ENCODE peak calls at places on chromosomes 5 and 9, in six cellular contexts. Y, V, G, E, W and S are unnamed samples. For H3K4me1 and H3K36me3, the result is how much of the 10 kb centered on the place peaks cover.

GRCh38 chr9:2389404-2389803 is 232.2 kb upstream of the VLDLR start:
- DNase-seq in Y (no peak), V (no peak), G (no peak), E (no peak), W (no peak), S (no peak)

GRCh38 chr5:73743161-73743560 is 117.2 kb downstream of the ARHGEF28 start:
- DNase-seq in Y (no peak), V (no peak), G (no peak), E (no peak), W (no peak), S (no peak)

GRCh38 chr5:73028991-73029540 is 73.2 kb downstream of the FCHO2 start:
- DNase-seq in Y (no peak), V (no peak), G (no peak), E (no peak), W (no peak), S (no peak)

GRCh38 chr5:141611289-141611688 is 7.5 kb downstream of the DIAPH1 start:
- DNase-seq in Y (no peak), V (no peak), G (no peak), E (no peak), W (no peak), S (no peak)

GRCh38 chr9:135925496-135926133 is 18.3 kb upstream of the CAMSAP1 start:
- DNase-seq in Y (no peak), V (no peak), G (no peak), E (no peak), W (peak), S (peak)

GRCh38 chr9:76773051-76773450 is 8.8 kb downstream of the PCA3 start:
- DNase-seq in Y (peak), V (no peak), G (no peak), E (no peak), W (no peak), S (no peak)

GRCh38 chr5:61631438-61631941 is 299.4 kb downstream of the ZSWIM6 start:
- DNase-seq in Y (no peak), V (peak), G (no peak), E (peak), W (no peak), S (peak)

GRCh38 chr5:5360878-5361520 is 61.5 kb upstream of the ICE1 start:
- DNase-seq in Y (no peak), V (no peak), G (no peak), E (no peak), W (no peak), S (no peak)

GRCh38 chr9:131728546-131728910 is 11.3 kb downstream of the RAPGEF1 start:
- DNase-seq in Y (no peak), V (no peak), G (no peak), E (no peak), W (peak), S (no peak)

GRCh38 chr9:131727184-131727785 is 12.6 kb downstream of the RAPGEF1 start:
- DNase-seq in Y (no peak), V (peak), G (no peak), E (no peak), W (no peak), S (no peak)

GRCh38 chr9:131728961-131729360 is 10.9 kb downstream of the RAPGEF1 start:
- DNase-seq in Y (no peak), V (no peak), G (peak), E (no peak), W (peak), S (no peak)

GRCh38 chr9:131724678-131725077 is 15.2 kb downstream of the RAPGEF1 start:
- DNase-seq in Y (no peak), V (no peak), G (no peak), E (no peak), W (peak), S (no peak)

GRCh38 chr9:131727795-131728545 is 11.9 kb downstream of the RAPGEF1 start:
- DNase-seq in Y (no peak), V (no peak), G (no peak), E (no peak), W (peak), S (no peak)
- H3K4me1 ChIP-seq in Y (under half), V (under half), G (half or more), E (half or more), W (half or more), S (half or more)

DNA sequence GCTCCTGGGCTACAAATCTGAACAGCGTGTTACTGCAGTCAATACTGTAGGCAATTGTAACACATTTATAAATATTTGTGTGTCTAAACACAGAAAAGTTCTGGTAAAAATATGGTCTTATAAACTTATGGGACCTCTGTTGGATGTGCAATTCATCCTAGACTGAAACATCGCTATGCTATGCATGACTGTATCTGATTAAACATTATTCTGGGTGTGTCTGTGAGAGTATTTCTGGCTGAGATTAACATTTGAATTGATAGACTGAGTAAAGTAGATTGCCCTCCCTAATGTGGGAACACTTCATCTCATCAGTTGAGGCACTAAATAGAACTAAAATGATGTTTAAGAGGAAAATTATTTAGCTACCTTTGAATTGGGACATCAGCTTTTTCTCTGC is 24.3 kb upstream of the PRDM9 start:
- DNase-seq in Y (no peak), V (no peak), G (no peak), E (no peak), W (no peak), S (no peak)
- H3K27ac ChIP-seq in Y (no peak), V (no peak), G (no peak), E (no peak), W (no peak), S (no peak)

GRCh38 chr9:134748637-134749036 is 107.0 kb downstream of the COL5A1 start:
- DNase-seq in Y (no peak), V (no peak), G (no peak), E (no peak), W (no peak), S (no peak)
- H3K36me3 ChIP-seq in Y (under half), V (half or more), G (under half), E (under half), W (under half), S (under half)

DNA sequence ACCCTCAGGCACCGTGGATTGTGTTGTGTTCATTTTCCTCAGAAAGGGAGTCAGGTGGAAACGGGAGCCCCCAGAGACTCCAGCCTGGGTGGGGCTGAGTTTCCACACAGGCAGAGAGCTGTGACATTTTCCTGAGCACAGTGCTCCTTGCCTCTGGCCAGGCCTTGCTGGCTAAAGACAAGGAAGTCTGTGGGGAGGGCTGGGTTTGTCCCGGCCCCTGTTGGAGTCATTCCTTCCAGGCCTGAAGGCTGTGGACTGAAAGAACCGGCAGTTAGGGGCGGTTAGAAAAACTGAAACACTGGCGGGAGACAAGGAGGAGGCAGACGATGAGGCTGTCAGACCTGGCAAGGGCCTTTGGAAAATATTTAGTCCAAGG is 29.8 kb downstream of the COL15A1 start:
- DNase-seq in Y (no peak), V (peak), G (no peak), E (peak), W (no peak), S (no peak)
- H3K4me1 ChIP-seq in Y (under half), V (half or more), G (under half), E (half or more), W (under half), S (under half)

DNA sequence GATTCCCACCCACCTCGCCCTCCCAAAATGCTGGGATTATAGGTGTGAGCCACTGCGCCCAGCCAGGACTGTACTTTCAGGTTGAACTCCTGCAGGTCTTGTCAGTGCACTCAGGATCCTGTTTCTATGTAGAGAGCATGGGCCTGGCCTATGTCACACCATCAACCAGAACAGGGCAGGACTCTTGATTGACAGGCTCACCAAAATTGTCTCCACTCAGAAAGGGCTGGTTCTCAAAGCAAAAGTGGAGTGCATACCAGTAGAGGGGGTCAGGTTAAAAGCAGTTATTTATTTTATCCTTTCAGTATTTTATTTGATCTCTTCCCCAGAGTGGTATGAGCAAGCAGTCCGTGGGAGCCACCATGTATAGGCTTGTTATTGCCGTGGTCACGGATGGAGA is 27.4 kb upstream of the POU4F3 start:
- DNase-seq in Y (no peak), V (no peak), G (no peak), E (no peak), W (no peak), S (no peak)
- H3K27ac ChIP-seq in Y (no peak), V (no peak), G (no peak), E (no peak), W (no peak), S (no peak)

DNA sequence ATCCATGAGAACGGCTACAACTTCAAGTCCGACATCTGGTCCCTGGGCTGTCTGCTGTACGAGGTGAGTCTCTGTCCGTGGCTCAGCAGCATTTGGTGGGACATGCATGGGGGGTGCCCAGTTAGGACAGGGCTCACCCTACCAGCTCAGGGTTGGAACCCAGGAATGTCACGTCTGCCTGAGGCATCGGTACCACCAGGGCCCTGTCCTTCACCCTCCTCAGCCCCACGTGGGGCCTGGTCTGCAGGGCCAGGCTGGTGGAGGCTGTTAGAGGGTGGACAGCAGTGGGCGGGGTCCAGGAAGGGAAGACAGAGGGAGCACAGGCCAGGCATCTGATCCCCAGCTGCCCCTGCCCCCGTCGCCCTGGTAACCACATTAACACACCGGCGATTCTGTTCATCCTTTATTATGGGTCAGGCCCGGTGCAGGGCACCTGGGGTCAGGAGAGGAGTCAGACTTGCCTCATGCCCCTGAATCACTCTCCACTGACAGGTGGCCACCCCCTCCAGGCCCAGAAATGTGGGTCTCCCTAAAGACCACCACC is 75.6 kb downstream of the PSMB7 start:
- DNase-seq in Y (no peak), V (no peak), G (no peak), E (no peak), W (no peak), S (no peak)
- H3K36me3 ChIP-seq in Y (under half), V (half or more), G (under half), E (under half), W (under half), S (half or more)